ENCODE peak calls at places on chromosomes 2 and 18, in six cellular contexts. One of them, this sample, is unnamed.

GRCh38 chr2:177275041-177275440 is 10.5 kb upstream of the NFE2L2 start:
- DNase-seq in stimulated activated naive CD4-positive, alpha-beta T cell: no peak
- DNase-seq in aorta: no peak
- DNase-seq in activated CD4-positive, alpha-beta T cell treated with anti-CD3 and anti-CD28 coated beads, Interleukin-2, amount 50 U/mL, for 24 hours: no peak
- DNase-seq in T-cell: no peak
- DNase-seq in coronary artery: no peak
- DNase-seq in this sample: no peak

GRCh38 chr2:232008907-232009638 is 47.6 kb downstream of the DIS3L2 start:
- DNase-seq in stimulated activated naive CD4-positive, alpha-beta T cell: no peak
- DNase-seq in aorta: no peak
- DNase-seq in activated CD4-positive, alpha-beta T cell treated with anti-CD3 and anti-CD28 coated beads, Interleukin-2, amount 50 U/mL, for 24 hours: no peak
- DNase-seq in T-cell: no peak
- DNase-seq in coronary artery: no peak
- DNase-seq in this sample: no peak

GRCh38 chr2:73036779-73037165 is 34.7 kb downstream of the SFXN5 start:
- DNase-seq in stimulated activated naive CD4-positive, alpha-beta T cell: no peak
- DNase-seq in aorta: no peak
- DNase-seq in activated CD4-positive, alpha-beta T cell treated with anti-CD3 and anti-CD28 coated beads, Interleukin-2, amount 50 U/mL, for 24 hours: no peak
- DNase-seq in T-cell: no peak
- DNase-seq in coronary artery: no peak
- DNase-seq in this sample: no peak

GRCh38 chr2:119438128-119438656 is 6.5 kb downstream of the TMEM37 start:
- DNase-seq in stimulated activated naive CD4-positive, alpha-beta T cell: no peak
- DNase-seq in aorta: no peak
- DNase-seq in activated CD4-positive, alpha-beta T cell treated with anti-CD3 and anti-CD28 coated beads, Interleukin-2, amount 50 U/mL, for 24 hours: no peak
- DNase-seq in T-cell: no peak
- DNase-seq in coronary artery: no peak
- DNase-seq in this sample: no peak

GRCh38 chr18:9994701-9995100 is 80.9 kb downstream of the VAPA start:
- DNase-seq in stimulated activated naive CD4-positive, alpha-beta T cell: no peak
- DNase-seq in aorta: no peak
- DNase-seq in activated CD4-positive, alpha-beta T cell treated with anti-CD3 and anti-CD28 coated beads, Interleukin-2, amount 50 U/mL, for 24 hours: no peak
- DNase-seq in T-cell: no peak
- DNase-seq in coronary artery: no peak
- DNase-seq in this sample: no peak

GRCh38 chr2:101790416-101790815 is 92.9 kb downstream of the MAP4K4 start:
- DNase-seq in stimulated activated naive CD4-positive, alpha-beta T cell: no peak
- DNase-seq in aorta: no peak
- DNase-seq in activated CD4-positive, alpha-beta T cell treated with anti-CD3 and anti-CD28 coated beads, Interleukin-2, amount 50 U/mL, for 24 hours: no peak
- DNase-seq in T-cell: no peak
- DNase-seq in coronary artery: no peak
- DNase-seq in this sample: no peak

GRCh38 chr2:241161646-241162281 is 11.5 kb downstream of the PPP1R7 start:
- DNase-seq in stimulated activated naive CD4-positive, alpha-beta T cell: no peak
- DNase-seq in aorta: peak; percentile 89
- DNase-seq in activated CD4-positive, alpha-beta T cell treated with anti-CD3 and anti-CD28 coated beads, Interleukin-2, amount 50 U/mL, for 24 hours: no peak
- DNase-seq in T-cell: no peak
- DNase-seq in coronary artery: peak; percentile 84
- DNase-seq in this sample: peak; percentile 81

GRCh38 chr2:170434900-170435640 is 257.1 kb downstream of the MYO3B start:
- DNase-seq in stimulated activated naive CD4-positive, alpha-beta T cell: no peak
- DNase-seq in aorta: no peak
- DNase-seq in activated CD4-positive, alpha-beta T cell treated with anti-CD3 and anti-CD28 coated beads, Interleukin-2, amount 50 U/mL, for 24 hours: no peak
- DNase-seq in T-cell: no peak
- DNase-seq in coronary artery: no peak
- DNase-seq in this sample: no peak

GRCh38 chr2:178874529-178875240 is 67.5 kb upstream of the TTN start:
- DNase-seq in stimulated activated naive CD4-positive, alpha-beta T cell: no peak
- DNase-seq in aorta: no peak
- DNase-seq in activated CD4-positive, alpha-beta T cell treated with anti-CD3 and anti-CD28 coated beads, Interleukin-2, amount 50 U/mL, for 24 hours: no peak
- DNase-seq in T-cell: no peak
- DNase-seq in coronary artery: no peak
- DNase-seq in this sample: no peak

GRCh38 chr2:233434666-233435375 is 80.5 kb downstream of the DGKD start:
- DNase-seq in stimulated activated naive CD4-positive, alpha-beta T cell: no peak
- DNase-seq in aorta: no peak
- DNase-seq in activated CD4-positive, alpha-beta T cell treated with anti-CD3 and anti-CD28 coated beads, Interleukin-2, amount 50 U/mL, for 24 hours: no peak
- DNase-seq in T-cell: no peak
- DNase-seq in coronary artery: peak; percentile 62
- DNase-seq in this sample: no peak

This sample was measured in head of caudate nucleus.